ENCODE peak calls at places on chromosomes 12 and 14, in five cellular contexts. B is GM12878, H is tibial nerve, V is HepG2, K is transverse colon. Y is an unnamed sample.
A peak's percentile ranks its signal among the peaks of the same experiment; 100 is the strongest.

GRCh38 chr14:105899657-105900397 is 373.4 kb downstream of the TMEM121 start:
- DNase-seq in B (no peak), H (no peak), V (no peak), K (no peak), Y (no peak)

GRCh38 chr14:32073537-32074189 is 3.4 kb upstream of the ARHGAP5 start:
- DNase-seq in B (peak; percentile 36), H (no peak), V (peak; percentile 94), K (peak; percentile 53), Y (peak; percentile 49)

GRCh38 chr12:84408936-84409335 is 503.7 kb downstream of the SLC6A15 start:
- DNase-seq in B (no peak), H (no peak), V (no peak), K (no peak), Y (no peak)

GRCh38 chr14:93163570-93163969 is 21.1 kb downstream of the MOAP1 start:
- DNase-seq in B (peak; percentile 71), H (no peak), V (no peak), K (no peak), Y (no peak)

GRCh38 chr14:104747876-104748275 is 5.1 kb upstream of the SIVA1 start:
- DNase-seq in B (no peak), H (no peak), V (no peak), K (no peak), Y (no peak)

GRCh38 chr12:115160290-115161108 is 476.5 kb upstream of the TBX3 start:
- DNase-seq in B (no peak), H (no peak), V (no peak), K (no peak), Y (no peak)

GRCh38 chr12:94768398-94769039 is 118.2 kb upstream of the TMCC3 start:
- DNase-seq in B (peak; percentile 51), H (no peak), V (no peak), K (peak; percentile 31), Y (no peak)

GRCh38 chr12:110287986-110288385 is 6.9 kb downstream of the ATP2A2 start:
- DNase-seq in B (no peak), H (no peak), V (no peak), K (no peak), Y (no peak)

GRCh38 chr12:3130053-3130805 is 53.0 kb downstream of the TSPAN9 start:
- DNase-seq in B (no peak), H (no peak), V (no peak), K (no peak), Y (no peak)

GRCh38 chr12:29234965-29235364 is 85.9 kb downstream of the FAR2 start:
- DNase-seq in B (no peak), H (no peak), V (no peak), K (no peak), Y (no peak)

GRCh38 chr14:53327716-53328115 is 174.6 kb upstream of the DDHD1 start:
- DNase-seq in B (no peak), H (no peak), V (no peak), K (no peak), Y (no peak)
- H3K27ac ChIP-seq in B (no peak overlapping the region), H (peak overlapping the region; percentile 55), V (no peak overlapping the region), K (no peak overlapping the region), Y (no peak overlapping the region)

DNA sequence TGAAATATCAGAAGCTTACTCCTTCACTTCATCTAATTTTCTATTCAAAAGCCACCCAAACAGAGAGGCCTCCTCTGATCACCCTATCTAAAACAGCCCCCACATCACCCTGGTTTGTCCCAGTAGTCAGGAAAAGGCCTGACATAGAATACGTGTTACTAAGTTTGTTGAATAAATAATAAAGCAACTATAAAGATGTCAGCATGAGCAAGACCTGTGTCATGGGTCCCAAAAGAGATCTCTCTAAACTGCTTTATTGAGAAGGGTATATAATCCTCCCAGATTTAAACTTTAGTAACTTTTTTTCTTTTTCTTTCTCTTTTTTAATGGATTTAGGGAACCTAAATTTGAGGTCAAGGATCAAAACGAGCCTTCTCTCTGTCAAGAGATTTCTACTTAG is 27.4 kb upstream of the C12orf50 start:
- DNase-seq in B (no peak), H (no peak), V (no peak), K (no peak), Y (no peak)
- TF ChIP-seq POLR2A in B (no peak), H (no peak), V (no peak), K (no peak), Y (no peak)

DNA sequence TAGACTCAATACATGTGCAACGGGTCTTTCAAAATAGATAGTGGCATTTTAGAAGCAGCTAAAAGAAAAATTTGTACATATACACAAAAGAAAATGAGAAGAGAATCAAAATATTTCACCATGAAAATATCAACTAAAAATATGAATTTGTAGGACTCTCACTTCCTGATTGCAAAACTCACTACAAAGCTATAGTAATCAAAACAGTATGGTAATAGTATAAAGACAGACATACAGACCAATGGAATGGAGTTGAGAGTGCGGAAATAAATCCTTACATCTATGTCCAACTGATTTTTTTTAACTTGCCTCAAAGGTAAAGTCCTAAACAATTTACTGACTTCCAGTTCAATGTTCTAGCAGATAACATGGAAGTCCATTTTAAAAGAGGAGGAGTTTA is 13.1 kb downstream of the C2CD5 start:
- DNase-seq in B (no peak), H (no peak), V (no peak), K (no peak), Y (no peak)
- TF ChIP-seq EP300 in B (no peak), H (no peak), V (no peak), K (no peak), Y (no peak)

GRCh38 chr12:22979854-22980253 is 354.9 kb downstream of the ETNK1 start:
- DNase-seq in B (no peak), H (no peak), V (no peak), K (no peak), Y (no peak)
- H3K27ac ChIP-seq in B (no peak overlapping the region), H (no peak overlapping the region), V (no peak overlapping the region), K (no peak overlapping the region), Y (no peak overlapping the region)

GRCh38 chr12:46824709-46825108 is 1.1 kb downstream of the SLC38A4 start:
- DNase-seq in B (no peak), H (no peak), V (no peak), K (peak; percentile 8), Y (no peak)
- TF ChIP-seq POLR2A in B (no peak), H (no peak), V (no peak), K (no peak), Y (no peak)

DNA sequence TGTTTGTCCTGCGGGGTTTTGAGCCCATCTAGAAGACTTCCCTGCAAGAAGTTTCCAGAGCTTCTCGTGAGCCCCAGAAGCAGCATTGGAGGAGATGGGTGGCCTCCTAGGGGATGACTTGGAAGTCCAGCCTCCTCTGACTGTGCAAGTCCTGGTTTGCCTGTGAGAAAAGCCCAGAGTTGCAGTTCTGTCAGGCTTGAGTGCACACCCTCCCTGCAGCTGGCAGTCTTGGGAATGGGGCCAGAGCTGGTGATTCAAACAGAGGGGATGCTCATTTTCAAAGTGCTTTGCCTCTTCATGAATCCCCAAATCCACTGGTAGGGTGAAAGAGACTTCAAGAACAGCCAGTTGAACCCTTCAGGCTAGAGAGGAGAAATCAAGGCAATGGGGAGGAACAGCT is 3.9 kb upstream of the PPP1R1A start:
- DNase-seq in B (no peak), H (no peak), V (no peak), K (no peak), Y (no peak)
- TF ChIP-seq EP300 in B (no peak), H (no peak), V (no peak), K (no peak), Y (no peak)

DNA sequence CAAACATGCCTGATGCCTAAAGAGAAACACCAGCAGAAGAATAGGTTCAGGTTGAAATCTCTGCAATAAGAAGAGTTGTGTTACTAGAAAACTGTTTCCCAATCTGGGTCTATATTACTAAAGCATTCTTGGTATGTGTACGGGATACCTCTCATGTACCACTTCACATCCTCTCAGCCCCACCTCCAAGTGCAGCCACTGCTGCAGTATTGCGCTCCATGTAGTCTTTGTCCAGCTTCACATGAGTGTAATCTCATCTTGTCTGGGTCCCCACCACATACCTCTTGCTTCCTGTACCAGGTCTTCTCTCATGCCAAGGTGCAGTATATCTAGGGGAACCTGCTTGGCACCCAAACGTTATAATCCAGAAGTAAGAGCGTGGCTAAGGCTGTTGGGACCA is 187.5 kb upstream of the EEA1 start:
- DNase-seq in B (no peak), H (no peak), V (no peak), K (no peak), Y (no peak)
- H3K27ac ChIP-seq in B (no peak overlapping the region), H (no peak overlapping the region), V (no peak overlapping the region), K (no peak overlapping the region), Y (no peak overlapping the region)